ENCODE peak calls at places on chromosomes 1 and 21, in ten cellular contexts. P is PC-3, U is right cardiac atrium, I is SJSA1, N is fibroblast of villous mesenchyme, Q is GM23248, Z is neuronal stem cell, X is vagina, K is H7, F is heart right ventricle. M is an unnamed sample.

GRCh38 chr1:172761581-172762025 is 102.7 kb downstream of the FASLG start:
- DNase-seq in N (peak; percentile 49), I (no peak), K (no peak), U (no peak), Z (no peak), X (no peak), Q (peak; percentile 39), F (no peak), P (peak; percentile 98), M (no peak)

GRCh38 chr1:93779540-93780121 is 98.0 kb upstream of the BCAR3 start:
- DNase-seq in F (no peak), Q (peak; percentile 83), Z (no peak), X (no peak), P (peak; percentile 99), N (peak; percentile 66), U (no peak), K (peak; percentile 21), I (peak; percentile 68), M (peak; percentile 56)

GRCh38 chr1:35595684-35596083 is 22.6 kb downstream of the TFAP2E start:
- DNase-seq in Z (no peak), Q (no peak), I (no peak), F (no peak), U (no peak), K (no peak), X (no peak), P (no peak), N (no peak), M (no peak)

GRCh38 chr21:26117324-26117971 is 53.1 kb downstream of the APP start:
- DNase-seq in K (no peak), Z (no peak), I (no peak), P (no peak), X (no peak), U (no peak), Q (peak; percentile 32), F (no peak), N (no peak), M (no peak)

GRCh38 chr1:230237805-230238204 is 170.8 kb downstream of the GALNT2 start:
- DNase-seq in K (no peak), X (no peak), U (no peak), N (no peak), I (no peak), Q (no peak), F (no peak), Z (no peak), P (no peak), M (no peak)

GRCh38 chr1:218345673-218346390 is 696 bp downstream of the TGFB2 start:
- DNase-seq in N (peak; percentile 76), I (peak; percentile 76), P (peak; percentile 89), K (peak; percentile 69), U (peak; percentile 91), Z (no peak), F (peak; percentile 53), X (no peak), Q (peak; percentile 89), M (no peak)

GRCh38 chr1:228452194-228453021 is 34.8 kb upstream of the RNF187 start:
- DNase-seq in U (no peak), X (no peak), K (peak; percentile 43), I (no peak), N (peak; percentile 22), F (no peak), Z (no peak), Q (no peak), P (no peak), M (no peak)

GRCh38 chr1:24526940-24527542 is 24.4 kb downstream of the RCAN3 start:
- DNase-seq in X (no peak), N (no peak), Z (no peak), Q (peak; percentile 56), I (no peak), K (no peak), P (peak; percentile 65), F (no peak), U (no peak), M (no peak)

GRCh38 chr1:181397841-181398240 is 85.5 kb upstream of the CACNA1E start:
- DNase-seq in P (no peak), X (no peak), Z (no peak), K (no peak), Q (no peak), U (no peak), F (no peak), N (no peak), I (no peak), M (no peak)

GRCh38 chr1:198620951-198621824 is 17.7 kb upstream of the PTPRC start:
- DNase-seq in Q (no peak), K (no peak), N (no peak), P (no peak), Z (no peak), U (peak; percentile 40), F (no peak), I (no peak), X (no peak), M (peak; percentile 74)

GRCh38 chr1:85374160-85374559 is 90.8 kb downstream of the DDAH1 start:
- DNase-seq in U (no peak), Q (peak; percentile 94), N (peak; percentile 84), K (no peak), F (no peak), Z (no peak), X (no peak), I (peak; percentile 56), P (peak; percentile 92), M (peak; percentile 75)

GRCh38 chr1:235968837-235969236 is 96.1 kb downstream of the NID1 start:
- DNase-seq in P (no peak), X (no peak), F (no peak), K (no peak), U (no peak), I (no peak), Q (no peak), Z (no peak), N (no peak), M (no peak)

GRCh38 chr1:235971020-235971419 is 93.9 kb downstream of the NID1 start:
- DNase-seq in Z (no peak), I (no peak), U (no peak), K (no peak), Q (no peak), N (no peak), F (no peak), X (no peak), P (no peak), M (no peak)

GRCh38 chr1:235974616-235975015 is 90.3 kb downstream of the NID1 start:
- DNase-seq in I (no peak), Q (no peak), U (no peak), Z (no peak), P (no peak), X (no peak), F (no peak), K (no peak), N (peak; percentile 80), M (no peak)

GRCh38 chr1:235972316-235973090 is 92.4 kb downstream of the NID1 start:
- DNase-seq in N (peak; percentile 95), K (peak; percentile 46), Q (peak; percentile 84), U (no peak), X (no peak), Z (no peak), F (no peak), P (peak; percentile 5), I (no peak), M (no peak)

DNA sequence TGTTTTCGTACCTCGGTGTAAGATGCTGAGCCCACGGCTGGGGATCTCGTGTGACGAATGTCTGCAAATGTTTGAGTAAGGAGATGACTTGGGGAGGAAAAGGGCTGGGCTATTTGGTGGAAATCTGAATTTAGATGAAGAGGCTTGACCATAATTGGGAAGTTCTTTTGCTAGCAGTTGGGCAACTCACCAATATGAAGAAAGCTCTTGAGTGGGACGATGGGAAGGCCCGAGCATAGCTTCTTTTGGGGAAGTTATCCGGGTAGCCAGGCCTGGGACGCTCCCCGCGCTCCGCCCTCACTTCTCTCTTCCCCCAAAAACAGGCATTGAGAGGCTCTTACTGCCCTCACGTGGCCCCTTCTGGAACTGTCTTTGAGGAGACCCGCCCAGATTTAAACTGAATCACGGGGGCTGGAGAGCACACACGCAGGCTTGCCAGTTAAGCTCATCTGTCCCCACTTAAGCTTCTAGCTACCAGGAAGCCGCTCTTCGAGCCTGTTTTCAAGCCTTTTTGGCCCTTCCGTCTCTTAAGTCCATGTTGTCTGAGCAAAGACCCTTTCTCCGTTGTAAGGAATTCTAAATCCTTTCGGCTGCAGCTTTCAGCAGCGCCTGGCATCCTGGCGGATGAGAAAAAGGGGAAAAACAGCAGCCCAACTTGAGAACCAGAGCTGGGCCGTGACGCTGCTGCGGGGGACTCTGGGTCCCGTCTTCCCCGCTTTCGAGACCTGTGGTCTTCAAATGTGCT is 93.1 kb downstream of the NID1 start:
- DNase-seq in U (peak; percentile 96), K (peak; percentile 81), X (no peak), Q (peak; percentile 97), P (peak; percentile 87), I (peak; percentile 91), F (peak; percentile 94), N (peak; percentile 98), Z (peak; percentile 87), M (no peak)
- H3K4me3 ChIP-seq in U (peak overlapping the region; percentile 52), K (peak overlapping the region; percentile 50), X (peak overlapping the region; percentile 46), Q (peak overlapping the region; percentile 75), P (peak overlapping the region; percentile 15), I (peak overlapping the region; percentile 6), F (peak overlapping the region; percentile 48), N (peak overlapping the region; percentile 37), Z (peak overlapping the region; percentile 35), M (peak overlapping the region; percentile 53)

DNA sequence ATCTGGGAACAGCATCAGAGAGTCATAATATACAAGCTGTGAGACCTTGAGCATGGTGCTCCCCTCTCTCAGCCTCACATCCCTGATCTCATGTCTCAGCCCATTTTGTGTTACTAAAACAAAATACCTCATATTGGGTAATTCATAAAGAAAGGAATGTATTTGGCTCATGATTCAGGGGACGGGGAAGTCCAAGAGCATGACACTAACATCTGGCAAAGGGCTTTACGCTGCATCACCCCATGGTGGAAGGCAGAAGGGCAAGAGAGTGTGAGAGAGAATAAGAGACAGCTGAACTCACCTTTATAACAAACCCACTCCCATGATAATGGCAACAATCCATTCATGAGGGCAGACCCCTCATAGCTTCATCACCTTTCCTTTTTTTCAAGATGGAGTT is 36.5 kb downstream of the RNASEL start:
- DNase-seq in P (no peak), X (no peak), I (no peak), U (no peak), Q (peak; percentile 26), F (no peak), N (no peak), Z (no peak), K (no peak), M (no peak)
- H3K4me3 ChIP-seq in P (no peak overlapping the region), X (no peak overlapping the region), I (no peak overlapping the region), U (no peak overlapping the region), Q (no peak overlapping the region), F (no peak overlapping the region), N (no peak overlapping the region), Z (no peak overlapping the region), K (no peak overlapping the region), M (no peak overlapping the region)

DNA sequence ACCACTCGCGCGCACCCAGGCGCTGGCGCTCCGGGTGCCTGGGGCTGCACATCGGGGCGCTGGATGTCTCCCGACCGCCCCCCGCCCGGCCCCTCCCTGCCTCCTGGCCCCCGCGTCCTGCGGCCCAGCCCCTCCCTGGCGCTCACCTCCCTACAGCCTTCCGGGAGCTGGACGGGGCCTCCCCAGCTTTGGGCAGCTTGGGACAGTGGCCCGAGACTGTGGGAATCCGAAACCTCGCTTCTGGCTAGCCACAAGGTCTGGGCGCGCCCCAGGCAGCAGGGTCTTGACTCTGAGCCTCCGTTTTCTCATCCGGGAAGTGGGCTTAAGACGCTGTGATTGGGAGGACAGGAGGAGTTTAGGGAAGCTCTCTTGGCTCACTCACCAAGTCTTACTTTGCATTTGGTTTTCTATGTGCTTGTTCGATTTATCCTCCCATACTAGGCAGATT is 713 bp upstream of the WNT4 start:
- DNase-seq in I (no peak), K (no peak), N (peak; percentile 20), U (no peak), F (no peak), Q (peak; percentile 31), P (peak; percentile 13), X (no peak), Z (no peak), M (no peak)
- H3K4me3 ChIP-seq in I (no peak overlapping the region), K (peak overlapping the region; percentile 41), N (peak overlapping the region; percentile 33), U (peak overlapping the region; percentile 85), F (peak overlapping the region; percentile 40), Q (peak overlapping the region; percentile 58), P (peak overlapping the region; percentile 66), X (peak overlapping the region; percentile 62), Z (no peak overlapping the region), M (no peak overlapping the region)

GRCh38 chr1:3773572-3774502 is 1.3 kb downstream of the SMIM1 start:
- DNase-seq in K (no peak), I (no peak), F (no peak), Q (peak; percentile 24), N (no peak), Z (no peak), P (no peak), X (no peak), U (no peak), M (no peak)
- H3K4me3 ChIP-seq in K (no peak overlapping the region), I (no peak overlapping the region), F (no peak overlapping the region), Q (no peak overlapping the region), N (peak overlapping the region; percentile 64), Z (no peak overlapping the region), P (peak overlapping the region; percentile 82), X (no peak overlapping the region), U (no peak overlapping the region), M (peak overlapping the region; percentile 66)